ENCODE peak calls at places on chromosomes 12 and 14, in five cellular contexts. A is colonic mucosa, B is astrocyte of the spinal cord, K is SK-N-MC, W is fibroblast of lung. C is an unnamed sample.
A peak's percentile ranks its signal among the peaks of the same experiment; 100 is the strongest.

GRCh38 chr12:48003226-48004038 is 844 bp downstream of the COL2A1 start:
- DNase-seq in W (peak; percentile 17), A (no peak), K (no peak), B (peak; percentile 3), C (no peak)

GRCh38 chr12:127773520-127773919 is 493.4 kb upstream of the TMEM132C start:
- DNase-seq in A (no peak), K (no peak), W (no peak), B (no peak), C (no peak)

GRCh38 chr14:105465209-105466031 is 9.2 kb upstream of the CRIP2 start:
- DNase-seq in K (no peak), B (peak; percentile 30), A (no peak), W (no peak), C (no peak)

GRCh38 chr12:53223391-53224267 is 8.4 kb downstream of the RARG start:
- DNase-seq in K (no peak), W (peak; percentile 64), B (peak; percentile 62), A (no peak), C (no peak)

GRCh38 chr14:58705066-58705465 is 67.3 kb downstream of the DACT1 start:
- DNase-seq in B (no peak), A (no peak), W (peak; percentile 12), K (no peak), C (no peak)

GRCh38 chr12:105920161-105920684 is 218.5 kb downstream of the NUAK1 start:
- DNase-seq in B (peak; percentile 18), W (no peak), K (no peak), A (no peak), C (no peak)

GRCh38 chr12:109549613-109550309 is 23.5 kb downstream of the MMAB start:
- DNase-seq in K (no peak), A (no peak), W (no peak), B (no peak), C (no peak)

GRCh38 chr12:117118838-117119591 is 19.8 kb upstream of the TESC start:
- DNase-seq in W (no peak), K (no peak), B (no peak), A (no peak), C (no peak)

GRCh38 chr12:68267892-68268396 is 14.5 kb upstream of the IL22 start:
- DNase-seq in B (peak; percentile 86), K (no peak), W (peak; percentile 98), A (no peak), C (no peak)

GRCh38 chr14:30582376-30582775 is 23.4 kb downstream of the G2E3 start:
- DNase-seq in B (no peak), K (no peak), A (no peak), W (no peak), C (no peak)

GRCh38 chr12:15200703-15201102 is 20.5 kb downstream of the RERG start:
- DNase-seq in W (no peak), A (no peak), B (peak; percentile 37), K (no peak), C (no peak)

GRCh38 chr12:85713368-85713767 is 122.8 kb downstream of the RASSF9 start:
- DNase-seq in B (no peak), W (peak; percentile 32), A (no peak), K (no peak), C (no peak)

GRCh38 chr12:22435583-22435982 is 101.1 kb upstream of the ST8SIA1 start:
- DNase-seq in K (no peak), A (no peak), B (no peak), W (no peak), C (no peak)

GRCh38 chr12:82425241-82425640 is 66.9 kb downstream of the METTL25 start:
- DNase-seq in B (peak; percentile 81), W (peak; percentile 27), K (peak; percentile 22), A (no peak), C (peak; percentile 29)

GRCh38 chr14:83779266-83779665 is 1750.7 kb upstream of the FLRT2 start:
- DNase-seq in A (no peak), K (no peak), B (peak; percentile 41), W (peak; percentile 44), C (peak; percentile 69)

GRCh38 chr12:59388176-59388575 is 207.7 kb upstream of the SLC16A7 start:
- DNase-seq in A (no peak), W (no peak), B (no peak), K (no peak), C (no peak)

GRCh38 chr12:28933176-28933575 is 215.9 kb upstream of the FAR2 start:
- DNase-seq in K (no peak), B (no peak), A (no peak), W (no peak), C (no peak)

GRCh38 chr12:2447861-2448260 is 346.9 kb upstream of the FKBP4 start:
- DNase-seq in B (no peak), A (no peak), K (no peak), W (no peak), C (no peak)

GRCh38 chr12:85016423-85016822 is 19.7 kb downstream of the TSPAN19 start:
- DNase-seq in K (no peak), W (peak; percentile 97), B (peak; percentile 93), A (no peak), C (peak; percentile 72)

GRCh38 chr12:26156996-26157395 is 32.2 kb upstream of the BHLHE41 start:
- DNase-seq in A (no peak), W (no peak), B (no peak), K (no peak), C (no peak)

GRCh38 chr14:90796319-90796718 is 19.9 kb downstream of the TTC7B start:
- DNase-seq in A (no peak), B (no peak), K (no peak), W (no peak), C (no peak)

GRCh38 chr14:105307052-105307727 is 6.4 kb upstream of the BRF1 start:
- DNase-seq in A (no peak), W (no peak), K (no peak), B (no peak), C (no peak)

GRCh38 chr12:26195641-26196423 is 459 bp downstream of the SSPN start:
- DNase-seq in K (no peak), W (peak; percentile 52), A (peak; percentile 60), B (peak; percentile 61), C (no peak)

GRCh38 chr12:113555226-113555625 is 83.6 kb upstream of the LHX5 start:
- DNase-seq in A (no peak), K (no peak), W (no peak), B (no peak), C (no peak)

GRCh38 chr14:22388669-22389625 is 200.1 kb downstream of the DAD1 start:
- DNase-seq in A (no peak), W (peak; percentile 32), K (no peak), B (peak; percentile 94), C (no peak)

GRCh38 chr12:114744696-114745095 is 60.7 kb upstream of the TBX3 start:
- DNase-seq in W (peak; percentile 93), B (no peak), A (peak; percentile 23), K (no peak), C (no peak)

GRCh38 chr12:11650697-11651281 is 1.3 kb downstream of the ETV6 start:
- DNase-seq in W (peak; percentile 41), A (peak; percentile 49), B (peak; percentile 55), K (no peak), C (no peak)

GRCh38 chr12:12349711-12350665 is at the start of gene MANSC1:
- DNase-seq in W (peak; percentile 41), A (peak; percentile 81), B (no peak), K (no peak), C (no peak)

GRCh38 chr12:104588048-104588942 is 131.5 kb downstream of the CHST11 start:
- DNase-seq in A (no peak), W (peak; percentile 59), K (no peak), B (peak; percentile 77), C (peak; percentile 80)

GRCh38 chr14:75531660-75532317 is 9.5 kb downstream of the BATF start:
- DNase-seq in K (no peak), W (no peak), A (no peak), B (peak; percentile 48), C (no peak)

GRCh38 chr14:69376439-69376838 is 21.7 kb downstream of the ERH start:
- DNase-seq in K (no peak), W (peak; percentile 40), A (no peak), B (peak; percentile 14), C (no peak)

GRCh38 chr12:82955020-82955419 is 268.3 kb downstream of the TMTC2 start:
- DNase-seq in B (no peak), W (no peak), K (no peak), A (no peak), C (no peak)

GRCh38 chr12:47753021-47754001 is 5.4 kb downstream of the RAPGEF3 start:
- DNase-seq in W (no peak), A (peak; percentile 76), K (no peak), B (no peak), C (no peak)

GRCh38 chr14:30464481-30464880 is 94.5 kb upstream of the G2E3 start:
- DNase-seq in W (no peak), K (no peak), A (no peak), B (no peak), C (no peak)

GRCh38 chr14:25574949-25575348 is 525.0 kb upstream of the STXBP6 start:
- DNase-seq in K (peak; percentile 18), W (no peak), A (no peak), B (no peak), C (no peak)

DNA sequence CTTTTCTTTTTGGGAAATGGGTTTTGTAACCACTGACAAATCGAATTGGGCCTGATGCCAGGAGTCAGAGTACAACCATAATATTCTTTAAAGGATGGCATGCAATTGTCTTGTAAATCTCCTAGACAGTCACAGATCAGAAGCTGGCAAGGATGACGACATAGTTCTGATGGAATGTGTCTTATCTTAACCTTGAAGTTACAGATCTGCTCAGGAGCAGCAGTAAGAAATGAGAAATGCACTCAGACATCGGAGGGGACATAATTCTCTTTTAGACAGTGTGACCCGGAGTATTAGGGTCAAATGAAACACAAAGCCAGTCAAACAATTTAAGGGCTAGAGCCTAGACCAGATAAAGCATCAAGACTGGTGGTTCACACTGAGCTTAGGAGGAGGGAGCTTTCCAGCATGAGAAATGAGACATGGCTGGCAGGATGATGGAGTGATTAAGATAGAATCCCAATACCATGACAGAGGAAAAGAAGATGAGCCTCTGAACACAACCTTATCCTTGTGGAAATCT is 17.5 kb downstream of the CBX5 start:
- DNase-seq in W (peak; percentile 37), A (no peak), K (no peak), B (peak; percentile 39), C (no peak)
- H3K4me3 ChIP-seq in W (peak overlapping the region; percentile 2), A (no peak overlapping the region), K (peak overlapping the region; percentile 34), B (no peak overlapping the region), C (no peak overlapping the region)

DNA sequence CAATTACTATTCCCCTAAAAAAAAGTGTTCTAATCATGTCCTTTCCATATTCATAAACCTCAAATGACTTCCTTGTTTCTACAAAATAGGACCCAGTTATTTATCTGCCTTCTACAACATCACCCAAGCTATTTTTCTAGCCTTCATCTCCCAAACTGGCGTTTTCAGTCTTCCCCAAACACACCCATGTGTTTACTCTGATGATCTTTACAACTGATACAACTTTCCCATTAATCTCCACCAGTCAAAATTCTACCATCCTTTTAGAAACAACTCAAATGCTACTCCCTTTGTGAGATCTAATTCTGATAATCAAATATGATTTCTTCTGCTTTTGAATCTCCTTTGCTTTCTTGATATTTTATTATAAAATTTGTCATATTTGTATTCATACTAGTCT is 114.5 kb downstream of the DUSP6 start:
- DNase-seq in B (no peak), A (no peak), W (no peak), K (no peak), C (no peak)
- H3K4me3 ChIP-seq in B (no peak overlapping the region), A (no peak overlapping the region), W (no peak overlapping the region), K (no peak overlapping the region), C (no peak overlapping the region)

GRCh38 chr12:131003676-131004075 is 50.0 kb downstream of the ADGRD1 start:
- DNase-seq in A (no peak), B (no peak), W (no peak), K (no peak), C (no peak)
- H3K4me3 ChIP-seq in A (no peak overlapping the region), B (no peak overlapping the region), W (no peak overlapping the region), K (no peak overlapping the region), C (no peak overlapping the region)

GRCh38 chr12:50507474-50507838 is 2.7 kb downstream of the DIP2B start:
- DNase-seq in B (no peak), K (no peak), A (no peak), W (no peak), C (no peak)
- H3K4me3 ChIP-seq in B (no peak overlapping the region), K (no peak overlapping the region), A (no peak overlapping the region), W (no peak overlapping the region), C (no peak overlapping the region)

C was measured in HFF-Myc.